ENCODE peak calls at places on chromosomes 16 and 17, in six cellular contexts. One of them, this sample, is unnamed.

GRCh38 chr16:85261205-85261604 is 148.9 kb upstream of the CIBAR2 start:
- DNase-seq in WTC11: no peak
- DNase-seq in AG10803: no peak
- DNase-seq in GM20000: no peak
- DNase-seq in GM10248: no peak
- DNase-seq in lower leg skin: no peak
- DNase-seq in this sample: no peak

GRCh38 chr17:38561416-38562214 is 44.1 kb downstream of the SRCIN1 start:
- DNase-seq in AG10803: no peak
- DNase-seq in GM20000: no peak
- DNase-seq in WTC11: peak
- DNase-seq in lower leg skin: no peak
- DNase-seq in GM10248: no peak
- DNase-seq in this sample: no peak

GRCh38 chr16:57386381-57386951 is 14.2 kb downstream of the CX3CL1 start:
- DNase-seq in AG10803: peak
- DNase-seq in WTC11: no peak
- DNase-seq in GM10248: no peak
- DNase-seq in GM20000: no peak
- DNase-seq in lower leg skin: no peak
- DNase-seq in this sample: no peak

GRCh38 chr17:67246648-67247415 is 1.8 kb upstream of the HELZ start:
- DNase-seq in GM10248: peak
- DNase-seq in lower leg skin: peak
- DNase-seq in GM20000: peak
- DNase-seq in WTC11: peak
- DNase-seq in AG10803: no peak
- DNase-seq in this sample: no peak

GRCh38 chr17:54944796-54945195 is 23.7 kb downstream of the COX11 start:
- DNase-seq in lower leg skin: no peak
- DNase-seq in WTC11: no peak
- DNase-seq in GM20000: no peak
- DNase-seq in AG10803: peak
- DNase-seq in GM10248: no peak
- DNase-seq in this sample: no peak

GRCh38 chr16:48620445-48620844 is 10.5 kb upstream of the N4BP1 start:
- DNase-seq in GM20000: no peak
- DNase-seq in GM10248: no peak
- DNase-seq in lower leg skin: no peak
- DNase-seq in AG10803: no peak
- DNase-seq in WTC11: no peak
- DNase-seq in this sample: no peak

GRCh38 chr17:56358651-56359050 is 205.4 kb downstream of the ANKFN1 start:
- DNase-seq in GM20000: no peak
- DNase-seq in AG10803: no peak
- DNase-seq in lower leg skin: no peak
- DNase-seq in WTC11: no peak
- DNase-seq in GM10248: no peak
- DNase-seq in this sample: no peak

GRCh38 chr17:15649861-15650391 is 30.4 kb upstream of the FBXW10B start:
- DNase-seq in AG10803: peak
- DNase-seq in GM20000: no peak
- DNase-seq in lower leg skin: peak
- DNase-seq in WTC11: no peak
- DNase-seq in GM10248: no peak
- DNase-seq in this sample: no peak

GRCh38 chr16:15879255-15879804 is 9.1 kb downstream of the CEP20 start:
- DNase-seq in GM20000: no peak
- DNase-seq in AG10803: peak
- DNase-seq in WTC11: no peak
- DNase-seq in GM10248: no peak
- DNase-seq in lower leg skin: no peak
- DNase-seq in this sample: no peak

GRCh38 chr17:8109669-8110455 is 8.5 kb downstream of the ALOXE3 start:
- DNase-seq in lower leg skin: no peak
- DNase-seq in AG10803: no peak
- DNase-seq in GM10248: peak
- DNase-seq in GM20000: peak
- DNase-seq in WTC11: peak
- DNase-seq in this sample: peak

GRCh38 chr17:18262111-18262510 is 1.6 kb downstream of the MIEF2 start:
- DNase-seq in AG10803: no peak
- DNase-seq in GM10248: no peak
- DNase-seq in WTC11: no peak
- DNase-seq in lower leg skin: no peak
- DNase-seq in GM20000: no peak
- DNase-seq in this sample: no peak

GRCh38 chr17:63792055-63792729 is 18.2 kb downstream of the DDX42 start:
- DNase-seq in WTC11: no peak
- DNase-seq in lower leg skin: no peak
- DNase-seq in GM20000: no peak
- DNase-seq in AG10803: no peak
- DNase-seq in GM10248: no peak
- DNase-seq in this sample: no peak

GRCh38 chr16:68373528-68374250 is 62.9 kb downstream of the PRMT7 start:
- DNase-seq in GM20000: no peak
- DNase-seq in WTC11: no peak
- DNase-seq in GM10248: no peak
- DNase-seq in lower leg skin: no peak
- DNase-seq in AG10803: no peak
- DNase-seq in this sample: no peak

GRCh38 chr17:1920948-1921351 is 91.1 kb downstream of the RPA1 start:
- DNase-seq in GM20000: no peak
- DNase-seq in lower leg skin: no peak
- DNase-seq in GM10248: no peak
- DNase-seq in WTC11: no peak
- DNase-seq in AG10803: no peak
- DNase-seq in this sample: no peak

GRCh38 chr17:27878776-27879562 is 14.2 kb downstream of the LYRM9 start:
- DNase-seq in WTC11: peak
- DNase-seq in lower leg skin: no peak
- DNase-seq in GM10248: no peak
- DNase-seq in AG10803: no peak
- DNase-seq in GM20000: no peak
- DNase-seq in this sample: no peak

GRCh38 chr17:39069114-39069756 is 82.2 kb downstream of the PLXDC1 start:
- DNase-seq in lower leg skin: no peak
- DNase-seq in GM10248: peak
- DNase-seq in WTC11: no peak
- DNase-seq in GM20000: peak
- DNase-seq in AG10803: peak
- DNase-seq in this sample: peak

GRCh38 chr16:71216714-71217113 is 13.8 kb downstream of the HYDIN start:
- DNase-seq in GM10248: no peak
- DNase-seq in lower leg skin: no peak
- DNase-seq in WTC11: peak
- DNase-seq in GM20000: no peak
- DNase-seq in AG10803: no peak
- DNase-seq in this sample: no peak

GRCh38 chr17:21372256-21372954 is 3.8 kb upstream of the KCNJ12 start:
- DNase-seq in lower leg skin: no peak
- DNase-seq in AG10803: no peak
- DNase-seq in GM10248: no peak
- DNase-seq in GM20000: no peak
- DNase-seq in WTC11: no peak
- DNase-seq in this sample: no peak

GRCh38 chr17:46167826-46168569 is 25.2 kb downstream of the KANSL1 start:
- DNase-seq in lower leg skin: no peak
- DNase-seq in WTC11: no peak
- DNase-seq in AG10803: peak
- DNase-seq in GM10248: no peak
- DNase-seq in GM20000: no peak
- DNase-seq in this sample: no peak

GRCh38 chr17:42618442-42619150 is 9.1 kb downstream of the TUBG1 start:
- DNase-seq in GM10248: peak
- DNase-seq in GM20000: peak
- DNase-seq in lower leg skin: no peak
- DNase-seq in AG10803: no peak
- DNase-seq in WTC11: peak
- DNase-seq in this sample: peak

GRCh38 chr17:14792751-14793150 is 472.4 kb downstream of the PMP22 start:
- DNase-seq in GM10248: no peak
- DNase-seq in WTC11: no peak
- DNase-seq in lower leg skin: no peak
- DNase-seq in GM20000: no peak
- DNase-seq in AG10803: no peak
- DNase-seq in this sample: no peak

GRCh38 chr17:77516902-77517301 is 376.1 kb downstream of the SEC14L1 start:
- DNase-seq in GM20000: no peak
- DNase-seq in AG10803: peak
- DNase-seq in lower leg skin: no peak
- DNase-seq in GM10248: no peak
- DNase-seq in WTC11: no peak
- DNase-seq in this sample: no peak

GRCh38 chr16:12017583-12017982 is 41.0 kb downstream of the SNX29 start:
- DNase-seq in AG10803: peak
- DNase-seq in GM10248: no peak
- DNase-seq in WTC11: no peak
- DNase-seq in lower leg skin: no peak
- DNase-seq in GM20000: no peak
- DNase-seq in this sample: no peak

GRCh38 chr17:40316571-40317344 is 7.8 kb downstream of the RARA start:
- DNase-seq in WTC11: peak
- DNase-seq in GM20000: no peak
- DNase-seq in AG10803: peak
- DNase-seq in lower leg skin: no peak
- DNase-seq in GM10248: no peak
- DNase-seq in this sample: no peak

GRCh38 chr16:24848065-24848464 is 2.3 kb downstream of the SLC5A11 start:
- DNase-seq in WTC11: no peak
- DNase-seq in lower leg skin: no peak
- DNase-seq in AG10803: peak
- DNase-seq in GM20000: no peak
- DNase-seq in GM10248: no peak
- DNase-seq in this sample: no peak

GRCh38 chr17:50620848-50621247 is 13.8 kb upstream of the ABCC3 start:
- DNase-seq in GM20000: no peak
- DNase-seq in lower leg skin: no peak
- DNase-seq in WTC11: peak
- DNase-seq in GM10248: no peak
- DNase-seq in AG10803: no peak
- DNase-seq in this sample: no peak
- TF ChIP-seq CTCF in GM20000: no peak
- TF ChIP-seq CTCF in lower leg skin: no peak
- TF ChIP-seq CTCF in WTC11: peak
- TF ChIP-seq CTCF in GM10248: no peak
- TF ChIP-seq CTCF in AG10803: no peak
- TF ChIP-seq CTCF in this sample: no peak

GRCh38 chr17:45016823-45017222 is 34.6 kb downstream of the DCAKD start:
- DNase-seq in WTC11: peak
- DNase-seq in lower leg skin: no peak
- DNase-seq in AG10803: peak
- DNase-seq in GM20000: no peak
- DNase-seq in GM10248: no peak
- DNase-seq in this sample: no peak
- TF ChIP-seq CTCF in WTC11: peak
- TF ChIP-seq CTCF in lower leg skin: no peak
- TF ChIP-seq CTCF in AG10803: peak
- TF ChIP-seq CTCF in GM20000: peak
- TF ChIP-seq CTCF in GM10248: no peak
- TF ChIP-seq CTCF in this sample: no peak

DNA sequence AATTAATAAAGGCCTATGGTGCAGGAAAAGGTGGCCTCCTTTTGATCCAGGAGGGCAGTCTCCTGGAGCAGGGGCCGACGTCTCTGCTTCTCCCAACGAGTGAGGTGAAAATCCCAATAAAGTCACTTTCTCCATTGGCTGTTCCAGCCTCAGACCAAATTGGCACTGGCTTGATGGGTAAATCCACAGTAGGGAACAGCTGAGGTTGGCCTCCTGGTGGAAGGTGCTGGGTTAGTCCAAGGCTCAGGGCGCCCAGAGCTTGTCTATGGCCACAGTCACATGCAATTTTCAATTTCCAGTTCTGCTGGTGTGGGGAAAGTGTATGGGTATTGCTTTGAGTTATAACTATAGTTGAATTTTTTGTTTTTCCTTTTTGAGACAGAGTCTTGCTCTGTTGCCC is 79.0 kb downstream of the NETO2 start:
- DNase-seq in lower leg skin: no peak
- DNase-seq in AG10803: no peak
- DNase-seq in GM10248: no peak
- DNase-seq in WTC11: no peak
- DNase-seq in GM20000: no peak
- DNase-seq in this sample: no peak
- TF ChIP-seq CTCF in lower leg skin: no peak
- TF ChIP-seq CTCF in AG10803: no peak
- TF ChIP-seq CTCF in GM10248: no peak
- TF ChIP-seq CTCF in WTC11: no peak
- TF ChIP-seq CTCF in GM20000: no peak
- TF ChIP-seq CTCF in this sample: no peak

GRCh38 chr17:79839363-79840203 is at the start of gene CBX4:
- DNase-seq in WTC11: peak
- DNase-seq in lower leg skin: peak
- DNase-seq in GM10248: peak
- DNase-seq in GM20000: peak
- DNase-seq in AG10803: peak
- DNase-seq in this sample: peak

GRCh38 chr17:79838541-79839274 is 532 bp downstream of the CBX4 start:
- DNase-seq in GM10248: peak
- DNase-seq in lower leg skin: peak
- DNase-seq in GM20000: peak
- DNase-seq in WTC11: peak
- DNase-seq in AG10803: peak
- DNase-seq in this sample: peak

GRCh38 chr17:79840989-79841286 is 1.7 kb upstream of the CBX4 start:
- DNase-seq in AG10803: no peak
- DNase-seq in lower leg skin: no peak
- DNase-seq in GM20000: no peak
- DNase-seq in WTC11: no peak
- DNase-seq in GM10248: no peak
- DNase-seq in this sample: no peak

GRCh38 chr17:79841369-79842135 is 2.3 kb upstream of the CBX4 start:
- DNase-seq in WTC11: peak
- DNase-seq in lower leg skin: no peak
- DNase-seq in AG10803: no peak
- DNase-seq in GM10248: no peak
- DNase-seq in GM20000: peak
- DNase-seq in this sample: no peak

GRCh38 chr17:79840204-79840988 is 1.2 kb upstream of the CBX4 start:
- DNase-seq in AG10803: peak
- DNase-seq in lower leg skin: peak
- DNase-seq in GM20000: peak
- DNase-seq in GM10248: no peak
- DNase-seq in WTC11: peak
- DNase-seq in this sample: no peak
- TF ChIP-seq CTCF in AG10803: no peak
- TF ChIP-seq CTCF in lower leg skin: no peak
- TF ChIP-seq CTCF in GM20000: peak
- TF ChIP-seq CTCF in GM10248: no peak
- TF ChIP-seq CTCF in WTC11: no peak
- TF ChIP-seq CTCF in this sample: no peak

This sample was measured in GM13976.